ENCODE peak calls at places on chromosome 17, in six cellular contexts. P is stomach; R is fibroblast of pulmonary artery; X is stimulated activated naive CD8-positive, alpha-beta T cell treated with anti-CD3 and anti-CD28 coated beads, Interleukin-15, Interleukin-2, amounts not matched to agents 100 U/mL and 50 U/mL, for 24 hours; O is GM04503; J is adrenal gland. G is an unnamed sample.

GRCh38 chr17:64615025-64615677 is 47.0 kb downstream of the SMURF2 start:
- DNase-seq in J (no peak), O (peak), P (no peak), R (peak), X (no peak), G (no peak)

GRCh38 chr17:62966426-62967110 is 533 bp downstream of the TANC2 start:
- DNase-seq in R (peak), J (peak), P (peak), O (no peak), X (peak), G (peak)

GRCh38 chr17:42241871-42242270 is 34.3 kb downstream of the STAT5B start:
- DNase-seq in J (no peak), P (no peak), O (no peak), R (no peak), X (no peak), G (no peak)

GRCh38 chr17:13967416-13967815 is 101.9 kb upstream of the COX10 start:
- DNase-seq in R (no peak), J (no peak), X (no peak), P (no peak), O (no peak), G (no peak)

GRCh38 chr17:10738516-10739258 is 8.9 kb upstream of the TMEM220 start:
- DNase-seq in O (no peak), J (no peak), X (no peak), R (no peak), P (peak), G (no peak)

GRCh38 chr17:14015286-14015685 is 54.0 kb upstream of the COX10 start:
- DNase-seq in P (no peak), X (no peak), R (no peak), J (no peak), O (no peak), G (no peak)

GRCh38 chr17:75130632-75131277 is 787 bp downstream of the NT5C start:
- DNase-seq in O (no peak), P (peak), X (peak), R (peak), J (peak), G (peak)

GRCh38 chr17:73255671-73256181 is 6.0 kb downstream of the CPSF4L start:
- DNase-seq in O (no peak), J (peak), X (peak), P (peak), R (peak), G (peak)

GRCh38 chr17:30376621-30377452 is 1.9 kb upstream of the CPD start:
- DNase-seq in X (peak), P (no peak), O (peak), J (peak), R (peak), G (no peak)

GRCh38 chr17:2412561-2413021 is 11.7 kb upstream of the MNT start:
- DNase-seq in O (no peak), J (peak), R (peak), X (no peak), P (no peak), G (peak)

GRCh38 chr17:42519546-42520444 is 16.2 kb upstream of the NAGLU start:
- DNase-seq in X (no peak), O (peak), R (peak), J (peak), P (peak), G (peak)